ENCODE peak calls at places on chromosomes 4 and X, in ten cellular contexts. N, J, W, X, A, G, U, F, O and V are unnamed samples.

GRCh38 chrX:17412692-17413091 is 37.7 kb downstream of the NHS start:
- DNase-seq in N (no peak), J (peak), W (no peak), X (no peak), A (no peak), G (no peak), U (no peak), F (peak), O (peak), V (no peak)

GRCh38 chrX:79366888-79367749 is at the start of gene ITM2A:
- DNase-seq in N (peak), J (no peak), W (peak), X (peak), A (peak), G (peak), U (peak), F (no peak), O (no peak), V (peak)

GRCh38 chr4:15754323-15754722 is 23.8 kb upstream of the CD38 start:
- DNase-seq in N (peak), J (no peak), W (no peak), X (no peak), A (no peak), G (no peak), U (peak), F (no peak), O (no peak), V (peak)

GRCh38 chr4:139628184-139629012 is 37.2 kb upstream of the MGST2 start:
- DNase-seq in N (no peak), J (no peak), W (no peak), X (no peak), A (no peak), G (no peak), U (no peak), F (no peak), O (no peak), V (no peak)

GRCh38 chr4:48360285-48360965 is 19.1 kb downstream of the SLAIN2 start:
- DNase-seq in N (no peak), J (peak), W (no peak), X (no peak), A (no peak), G (peak), U (no peak), F (no peak), O (peak), V (no peak)

GRCh38 chr4:55069248-55069647 is 56.1 kb downstream of the KDR start:
- DNase-seq in N (peak), J (peak), W (no peak), X (no peak), A (no peak), G (no peak), U (no peak), F (no peak), O (peak), V (no peak)

GRCh38 chr4:97235516-97235915 is 907.8 kb downstream of the STPG2 start:
- DNase-seq in N (peak), J (no peak), W (no peak), X (no peak), A (no peak), G (peak), U (no peak), F (no peak), O (no peak), V (no peak)

GRCh38 chr4:179110356-179110755 is 1668.1 kb upstream of the AGA start:
- DNase-seq in N (no peak), J (peak), W (no peak), X (no peak), A (no peak), G (peak), U (no peak), F (peak), O (no peak), V (no peak)

GRCh38 chr4:170089743-170090666 is at the start of gene AADAT:
- DNase-seq in N (peak), J (no peak), W (peak), X (no peak), A (peak), G (peak), U (peak), F (peak), O (peak), V (peak)

GRCh38 chr4:70583952-70584834 is 7.9 kb upstream of the AMBN start:
- DNase-seq in N (no peak), J (no peak), W (no peak), X (no peak), A (no peak), G (no peak), U (no peak), F (peak), O (no peak), V (no peak)

GRCh38 chr4:28360681-28361080 is 1500.0 kb downstream of the STIM2 start:
- DNase-seq in N (no peak), J (no peak), W (no peak), X (no peak), A (no peak), G (no peak), U (no peak), F (no peak), O (no peak), V (no peak)

GRCh38 chr4:132651193-132651592 is 497.9 kb upstream of the PCDH10 start:
- DNase-seq in N (no peak), J (no peak), W (no peak), X (no peak), A (no peak), G (no peak), U (no peak), F (no peak), O (no peak), V (no peak)

GRCh38 chr4:168710353-168710946 is 213.6 kb downstream of the PALLD start:
- DNase-seq in N (peak), J (no peak), W (peak), X (no peak), A (no peak), G (peak), U (peak), F (peak), O (peak), V (no peak)

GRCh38 chrX:80014141-80014940 is at the start of gene TBX22:
- DNase-seq in N (no peak), J (no peak), W (no peak), X (no peak), A (no peak), G (no peak), U (no peak), F (no peak), O (no peak), V (no peak)

GRCh38 chr4:88143504-88143903 is 14.9 kb downstream of the ABCG2 start:
- DNase-seq in N (peak), J (no peak), W (no peak), X (no peak), A (no peak), G (no peak), U (no peak), F (peak), O (no peak), V (no peak)

GRCh38 chr4:26576171-26576829 is 7.6 kb upstream of the TBC1D19 start:
- DNase-seq in N (no peak), J (no peak), W (no peak), X (no peak), A (peak), G (peak), U (no peak), F (no peak), O (peak), V (no peak)

GRCh38 chrX:153459976-153460375 is 10.4 kb downstream of the HAUS7 start:
- DNase-seq in N (peak), J (no peak), W (no peak), X (no peak), A (no peak), G (no peak), U (no peak), F (no peak), O (peak), V (no peak)

GRCh38 chr4:186554890-186555827 is at the start of gene MTNR1A:
- DNase-seq in N (no peak), J (no peak), W (no peak), X (no peak), A (no peak), G (peak), U (no peak), F (peak), O (no peak), V (no peak)

GRCh38 chr4:94126669-94127068 is 81.0 kb upstream of the SMARCAD1 start:
- DNase-seq in N (no peak), J (no peak), W (no peak), X (no peak), A (no peak), G (no peak), U (no peak), F (peak), O (no peak), V (no peak)

GRCh38 chr4:19748911-19749473 is 502.7 kb upstream of the SLIT2 start:
- DNase-seq in N (no peak), J (peak), W (peak), X (no peak), A (no peak), G (no peak), U (no peak), F (no peak), O (peak), V (no peak)

GRCh38 chr4:128322311-128322710 is 34.7 kb upstream of the PGRMC2 start:
- DNase-seq in N (peak), J (no peak), W (no peak), X (no peak), A (no peak), G (no peak), U (no peak), F (peak), O (no peak), V (no peak)

GRCh38 chr4:35252866-35253265 is 991.4 kb downstream of the ARAP2 start:
- DNase-seq in N (no peak), J (no peak), W (no peak), X (no peak), A (no peak), G (no peak), U (no peak), F (no peak), O (no peak), V (no peak)

GRCh38 chr4:74410272-74410671 is 34.7 kb upstream of the AREG start:
- DNase-seq in N (no peak), J (no peak), W (no peak), X (no peak), A (no peak), G (no peak), U (no peak), F (no peak), O (peak), V (no peak)

GRCh38 chrX:80812176-80812575 is 2.5 kb upstream of the BRWD3 start:
- DNase-seq in N (peak), J (no peak), W (no peak), X (no peak), A (no peak), G (peak), U (peak), F (peak), O (peak), V (peak)

GRCh38 chr4:136078971-136079370 is 1453.3 kb downstream of the PCDH18 start:
- DNase-seq in N (no peak), J (peak), W (no peak), X (no peak), A (no peak), G (no peak), U (peak), F (no peak), O (no peak), V (peak)

GRCh38 chrX:94162971-94163370 is 489.0 kb downstream of the FAM133A start:
- DNase-seq in N (no peak), J (no peak), W (no peak), X (no peak), A (no peak), G (no peak), U (no peak), F (no peak), O (no peak), V (no peak)

GRCh38 chr4:165873298-165874071 is 448 bp downstream of the TLL1 start:
- DNase-seq in N (no peak), J (no peak), W (no peak), X (no peak), A (peak), G (peak), U (no peak), F (peak), O (peak), V (no peak)

GRCh38 chr4:165874072-165874798 is 1.2 kb downstream of the TLL1 start:
- DNase-seq in N (peak), J (no peak), W (no peak), X (no peak), A (no peak), G (peak), U (no peak), F (no peak), O (no peak), V (no peak)

GRCh38 chr4:165875446-165875845 is 2.4 kb downstream of the TLL1 start:
- DNase-seq in N (no peak), J (no peak), W (no peak), X (no peak), A (no peak), G (no peak), U (no peak), F (no peak), O (no peak), V (no peak)

GRCh38 chr4:165874799-165875371 is 1.8 kb downstream of the TLL1 start:
- DNase-seq in N (no peak), J (no peak), W (no peak), X (no peak), A (peak), G (peak), U (no peak), F (peak), O (no peak), V (no peak)

DNA sequence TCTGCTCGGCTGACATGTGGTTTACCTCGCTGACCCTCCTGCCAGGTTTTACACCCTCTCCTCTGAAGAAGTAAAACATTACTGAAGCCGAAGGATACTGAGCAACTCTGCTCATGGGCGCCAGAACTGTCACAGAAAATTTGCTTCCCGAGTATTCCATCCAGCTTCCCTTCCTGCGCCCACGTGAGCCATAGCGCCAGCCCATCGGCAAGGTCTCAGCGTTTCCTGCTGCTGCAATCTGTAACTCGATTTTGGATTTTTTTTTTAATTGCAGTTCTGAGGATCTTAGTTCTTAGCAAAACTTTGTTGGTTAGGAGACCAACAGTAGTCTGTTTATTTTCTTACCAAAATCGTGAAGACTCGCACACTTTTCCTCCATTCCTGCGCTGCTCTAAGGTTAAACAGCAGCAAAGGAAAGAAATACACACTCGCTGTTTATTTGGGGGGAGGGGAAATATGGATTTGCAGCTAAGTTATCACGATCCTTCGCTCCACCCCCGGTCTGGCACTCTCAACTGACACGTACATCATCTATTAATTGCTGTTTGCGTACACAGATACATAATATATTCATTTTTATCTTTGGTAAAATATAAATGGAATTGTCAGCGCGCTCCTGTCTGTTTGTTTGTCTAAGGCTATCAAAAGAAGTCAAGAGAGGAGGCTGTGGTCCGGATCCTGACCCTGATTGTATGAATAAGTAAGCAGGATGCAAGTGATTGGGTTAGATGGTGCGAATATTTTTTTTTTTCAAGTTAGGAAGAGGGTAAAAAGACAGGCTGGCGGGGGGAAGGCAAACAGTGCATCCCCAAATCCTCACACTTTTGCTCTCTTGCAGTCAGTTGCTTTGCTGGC is at the start of gene TLL1:
- DNase-seq in N (peak), J (no peak), W (no peak), X (no peak), A (peak), G (peak), U (no peak), F (no peak), O (no peak), V (no peak)
- H3K4me3 ChIP-seq in N (peak), J (peak), W (peak), X (no peak), A (peak), G (peak), U (no peak), F (peak), O (peak), V (no peak)

GRCh38 chr4:3252480-3252828 is 3.5 kb downstream of the MSANTD1 start:
- DNase-seq in N (no peak), J (no peak), W (no peak), X (no peak), A (no peak), G (no peak), U (no peak), F (no peak), O (no peak), V (no peak)

GRCh38 chr4:3251691-3252479 is 2.9 kb downstream of the MSANTD1 start:
- DNase-seq in N (no peak), J (no peak), W (no peak), X (no peak), A (no peak), G (no peak), U (no peak), F (no peak), O (no peak), V (no peak)

GRCh38 chr4:3249681-3250437 is 900 bp downstream of the MSANTD1 start:
- DNase-seq in N (no peak), J (no peak), W (no peak), X (no peak), A (no peak), G (no peak), U (no peak), F (no peak), O (no peak), V (no peak)

GRCh38 chr4:3250438-3250955 is 1.5 kb downstream of the MSANTD1 start:
- DNase-seq in N (no peak), J (no peak), W (no peak), X (no peak), A (no peak), G (no peak), U (no peak), F (no peak), O (no peak), V (no peak)

DNA sequence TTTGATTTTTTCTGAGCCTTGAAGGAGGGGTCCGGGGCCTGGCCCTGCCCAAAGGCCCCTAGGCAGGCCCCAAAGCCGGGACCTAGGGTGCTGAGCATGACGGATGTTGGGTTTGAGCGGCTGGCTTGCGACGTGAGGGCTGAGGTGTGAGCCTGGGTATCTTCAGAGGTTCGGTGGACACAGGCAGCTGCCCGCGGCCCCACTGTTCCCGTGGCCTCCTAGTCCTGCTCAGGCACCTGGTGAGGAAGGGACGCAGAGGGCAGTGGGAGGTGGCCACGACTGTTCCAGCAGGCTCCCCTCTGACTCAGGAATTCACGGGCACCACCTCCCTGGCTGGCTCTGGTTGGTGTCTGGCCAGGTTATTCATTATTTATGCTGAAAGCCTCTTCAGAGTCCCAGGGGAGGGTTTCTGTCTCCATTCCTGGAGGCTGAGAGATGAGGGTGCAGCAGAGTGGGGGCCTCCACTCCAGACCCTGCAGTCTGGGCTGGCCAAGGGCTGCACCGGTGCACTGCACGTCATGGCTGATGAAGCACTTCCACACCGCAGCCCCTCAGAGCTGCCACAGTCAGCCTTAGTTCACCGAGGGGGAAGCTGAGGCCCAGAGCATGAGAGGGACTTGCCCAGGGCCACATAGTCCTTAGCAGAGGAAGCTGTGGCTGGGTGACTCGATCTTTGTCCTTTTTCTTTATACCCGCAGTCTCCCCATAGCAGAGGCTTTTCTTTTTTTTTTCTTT is 2.2 kb downstream of the MSANTD1 start:
- DNase-seq in N (no peak), J (no peak), W (no peak), X (no peak), A (no peak), G (no peak), U (no peak), F (no peak), O (no peak), V (no peak)
- H3K4me3 ChIP-seq in N (no peak), J (no peak), W (no peak), X (no peak), A (no peak), G (no peak), U (no peak), F (no peak), O (no peak), V (no peak)

GRCh38 chrX:39691724-39692123 is 406.0 kb downstream of the BCOR start:
- DNase-seq in N (no peak), J (no peak), W (no peak), X (no peak), A (no peak), G (no peak), U (no peak), F (no peak), O (no peak), V (no peak)

GRCh38 chrX:39689374-39690104 is 408.2 kb downstream of the BCOR start:
- DNase-seq in N (no peak), J (no peak), W (no peak), X (no peak), A (no peak), G (no peak), U (no peak), F (no peak), O (no peak), V (no peak)

GRCh38 chrX:39688219-39688575 is 409.6 kb downstream of the BCOR start:
- DNase-seq in N (no peak), J (no peak), W (no peak), X (no peak), A (no peak), G (no peak), U (no peak), F (no peak), O (no peak), V (no peak)

GRCh38 chrX:39690541-39691415 is 407.0 kb downstream of the BCOR start:
- DNase-seq in N (no peak), J (no peak), W (no peak), X (no peak), A (no peak), G (no peak), U (no peak), F (no peak), O (no peak), V (no peak)

GRCh38 chrX:39688576-39689373 is 409.0 kb downstream of the BCOR start:
- DNase-seq in N (peak), J (no peak), W (peak), X (no peak), A (peak), G (peak), U (no peak), F (peak), O (no peak), V (no peak)
- H3K4me3 ChIP-seq in N (peak), J (peak), W (peak), X (no peak), A (peak), G (peak), U (peak), F (peak), O (peak), V (peak)

GRCh38 chr4:119068529-119068962 is 67.1 kb upstream of the MYOZ2 start:
- DNase-seq in N (no peak), J (no peak), W (peak), X (no peak), A (no peak), G (peak), U (no peak), F (no peak), O (no peak), V (no peak)
- H3K4me3 ChIP-seq in N (no peak), J (no peak), W (no peak), X (no peak), A (no peak), G (no peak), U (no peak), F (no peak), O (no peak), V (no peak)